ENCODE peak calls at places on chromosomes 12 and 14, in seven cellular contexts. W is GM12878; Y is heart right ventricle; P is lower lobe of right lung; L is thoracic aorta; H is WERI-Rb-1; T is CD4-positive, alpha-beta memory T cell. O is an unnamed sample.

GRCh38 chr14:77880056-77880455 is 80.1 kb downstream of the ADCK1 start:
- DNase-seq in P (no peak), W (no peak), Y (peak; percentile 35), L (no peak), H (no peak), T (no peak), O (no peak)

GRCh38 chr14:100662850-100663527 is 63.7 kb upstream of the DLK1 start:
- DNase-seq in T (no peak), H (peak; percentile 61), P (peak; percentile 77), Y (peak; percentile 68), L (no peak), W (no peak), O (peak; percentile 44)

GRCh38 chr12:119014368-119014767 is 33.0 kb downstream of the SRRM4 start:
- DNase-seq in W (no peak), L (no peak), H (peak; percentile 82), Y (no peak), P (no peak), T (no peak), O (no peak)

GRCh38 chr14:55267816-55268215 is 3.4 kb upstream of the FBXO34 start:
- DNase-seq in L (no peak), H (no peak), T (no peak), W (no peak), Y (no peak), P (no peak), O (no peak)

GRCh38 chr14:71833476-71833875 is 98.8 kb upstream of the RGS6 start:
- DNase-seq in T (no peak), H (no peak), L (no peak), Y (no peak), W (no peak), P (no peak), O (no peak)

GRCh38 chr12:10341892-10342509 is 34.3 kb downstream of the KLRD1 start:
- DNase-seq in Y (no peak), L (no peak), T (no peak), W (no peak), P (no peak), H (no peak), O (no peak)

GRCh38 chr14:38808734-38809455 is 294.1 kb downstream of the SEC23A start:
- DNase-seq in H (no peak), Y (no peak), W (no peak), L (no peak), P (no peak), T (no peak), O (no peak)

GRCh38 chr14:58572092-58572853 is 65.5 kb upstream of the DACT1 start:
- DNase-seq in H (no peak), W (no peak), T (peak; percentile 51), L (no peak), Y (no peak), P (no peak), O (no peak)

GRCh38 chr14:80805136-80805535 is 136.4 kb downstream of the CEP128 start:
- DNase-seq in L (no peak), W (no peak), T (no peak), H (no peak), Y (no peak), P (no peak), O (no peak)

GRCh38 chr12:53766881-53767280 is 15.1 kb upstream of the CISTR start:
- DNase-seq in W (no peak), H (no peak), L (no peak), P (no peak), Y (no peak), T (no peak), O (no peak)

GRCh38 chr12:61629702-61630101 is 630.5 kb upstream of the USP15 start:
- DNase-seq in P (no peak), Y (no peak), T (peak; percentile 26), L (no peak), H (no peak), W (no peak), O (no peak)

GRCh38 chr12:56042430-56043203 is 899 bp downstream of the RPS26 start:
- DNase-seq in W (no peak), H (no peak), Y (no peak), T (no peak), L (no peak), P (no peak), O (no peak)

GRCh38 chr14:77248666-77249065 is 22.3 kb downstream of the NGB start:
- DNase-seq in H (no peak), T (no peak), L (no peak), P (peak; percentile 12), W (no peak), Y (no peak), O (no peak)

GRCh38 chr14:63383776-63384367 is 65.1 kb upstream of the GPHB5 start:
- DNase-seq in W (peak; percentile 17), T (no peak), Y (no peak), H (no peak), L (no peak), P (no peak), O (no peak)

GRCh38 chr12:60212159-60213000 is 616.6 kb downstream of the SLC16A7 start:
- DNase-seq in P (no peak), L (no peak), W (no peak), H (no peak), Y (no peak), T (no peak), O (no peak)

GRCh38 chr14:95479494-95479893 is 37.0 kb downstream of the SYNE3 start:
- DNase-seq in Y (no peak), T (no peak), P (no peak), W (no peak), H (no peak), L (no peak), O (no peak)

GRCh38 chr12:129467289-129467688 is 436.5 kb downstream of the TMEM132D start:
- DNase-seq in P (no peak), H (no peak), W (no peak), Y (no peak), L (no peak), T (no peak), O (peak; percentile 10)

GRCh38 chr12:57606821-57607220 is 2.2 kb downstream of the DTX3 start:
- DNase-seq in Y (no peak), H (no peak), T (no peak), W (no peak), L (no peak), P (no peak), O (no peak)

GRCh38 chr12:57604454-57605307 is at the start of gene DTX3:
- DNase-seq in P (no peak), H (peak; percentile 72), W (no peak), L (no peak), T (no peak), Y (peak; percentile 50), O (peak; percentile 78)

GRCh38 chr12:57606016-57606311 is 1.3 kb downstream of the DTX3 start:
- DNase-seq in W (no peak), H (no peak), Y (no peak), P (no peak), T (no peak), L (no peak), O (no peak)

GRCh38 chr12:57606399-57606798 is 1.8 kb downstream of the DTX3 start:
- DNase-seq in P (no peak), L (no peak), Y (no peak), T (no peak), W (no peak), H (no peak), O (no peak)

GRCh38 chr12:57605308-57606015 is 838 bp downstream of the DTX3 start:
- DNase-seq in L (no peak), Y (no peak), T (no peak), H (no peak), W (no peak), P (no peak), O (no peak)
- H3K27ac ChIP-seq in L (peak overlapping the region; percentile 98), Y (peak overlapping the region; percentile 93), T (peak overlapping the region; percentile 24), H (no peak overlapping the region), W (peak overlapping the region; percentile 32), P (peak overlapping the region; percentile 83), O (peak overlapping the region; percentile 87)

GRCh38 chr14:52877628-52878027 is 73.2 kb downstream of the FERMT2 start:
- DNase-seq in L (no peak), W (no peak), T (no peak), H (no peak), Y (no peak), P (no peak), O (no peak)
- H3K27ac ChIP-seq in L (peak overlapping the region; percentile 61), W (no peak overlapping the region), T (no peak overlapping the region), H (no peak overlapping the region), Y (peak overlapping the region; percentile 51), P (no peak overlapping the region), O (no peak overlapping the region)

GRCh38 chr12:70644836-70645235 is 7.6 kb upstream of the PTPRB start:
- DNase-seq in Y (no peak), T (no peak), P (no peak), H (no peak), L (no peak), W (no peak), O (no peak)
- H3K27ac ChIP-seq in Y (peak overlapping the region; percentile 59), T (no peak overlapping the region), P (peak overlapping the region; percentile 37), H (no peak overlapping the region), L (no peak overlapping the region), W (no peak overlapping the region), O (no peak overlapping the region)

GRCh38 chr12:66090157-66090556 is 40.4 kb downstream of the LLPH start:
- DNase-seq in H (no peak), W (no peak), L (no peak), T (no peak), P (no peak), Y (no peak), O (no peak)

GRCh38 chr12:66087365-66087943 is 43.1 kb downstream of the LLPH start:
- DNase-seq in T (peak; percentile 33), L (peak; percentile 14), Y (peak; percentile 21), P (peak; percentile 56), W (no peak), H (peak; percentile 55), O (peak; percentile 35)

DNA sequence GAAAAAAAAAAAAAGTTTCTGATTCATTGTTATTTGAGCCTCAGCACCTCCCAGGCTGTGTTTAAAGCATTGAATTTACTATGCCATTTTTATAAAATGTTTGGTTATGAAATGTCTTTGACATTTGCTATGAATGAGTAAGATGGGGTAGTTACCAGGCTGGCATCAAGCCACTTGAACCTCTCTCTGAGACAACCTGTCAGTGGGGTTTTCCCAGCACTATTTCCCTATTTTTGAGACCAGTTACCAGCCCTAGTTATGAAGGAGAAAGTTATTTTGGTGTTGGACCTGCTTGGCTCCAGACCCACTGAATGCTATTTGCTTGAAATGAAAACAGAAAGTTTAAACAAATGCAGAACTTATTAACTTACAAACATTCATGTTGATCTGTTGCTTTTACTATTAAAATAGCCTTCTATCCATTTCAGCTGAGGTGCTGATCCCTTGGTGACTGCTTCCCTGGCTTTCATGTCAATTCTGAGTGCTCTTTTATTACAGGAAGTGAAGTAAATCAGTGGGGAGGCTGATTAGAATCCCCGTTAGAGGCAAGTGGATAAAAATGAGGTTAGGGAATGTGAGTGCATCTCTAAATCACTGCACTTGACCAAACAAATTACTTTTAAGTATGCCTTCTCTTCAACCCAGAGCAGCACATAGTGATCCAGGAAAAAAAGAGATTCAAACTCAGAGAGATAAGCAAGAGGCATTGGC is 37.8 kb downstream of the LLPH start:
- DNase-seq in Y (no peak), T (no peak), L (peak; percentile 8), H (no peak), W (no peak), P (no peak), O (no peak)
- H3K27ac ChIP-seq in Y (no peak overlapping the region), T (no peak overlapping the region), L (no peak overlapping the region), H (no peak overlapping the region), W (peak overlapping the region; percentile 1), P (no peak overlapping the region), O (no peak overlapping the region)

GRCh38 chr12:39483042-39483441 is 40.1 kb upstream of the KIF21A start:
- DNase-seq in T (no peak), Y (no peak), H (no peak), P (no peak), W (no peak), L (no peak), O (no peak)

GRCh38 chr12:39483597-39483996 is 40.7 kb upstream of the KIF21A start:
- DNase-seq in W (no peak), H (no peak), P (no peak), T (no peak), Y (no peak), L (no peak), O (no peak)
- H3K27ac ChIP-seq in W (no peak overlapping the region), H (no peak overlapping the region), P (no peak overlapping the region), T (no peak overlapping the region), Y (no peak overlapping the region), L (no peak overlapping the region), O (no peak overlapping the region)